ENCODE peak calls at places on chromosomes 4 and X, in four cellular contexts. P, C, G and L are unnamed samples.

GRCh38 chrX:20300822-20301221 is 34.1 kb upstream of the RPS6KA3 start:
- DNase-seq in P (no peak), C (no peak), G (no peak), L (no peak)

GRCh38 chr4:70746179-70746839 is 24.5 kb downstream of the RUFY3 start:
- DNase-seq in P (no peak), C (no peak), G (no peak), L (no peak)

GRCh38 chr4:145956288-145956890 is 17.8 kb upstream of the ZNF827 start:
- DNase-seq in P (peak), C (peak), G (peak), L (no peak)

GRCh38 chrX:41491267-41492004 is 44.3 kb downstream of the NYX start:
- DNase-seq in P (no peak), C (peak), G (no peak), L (no peak)

GRCh38 chr4:3318561-3319021 is 25.8 kb downstream of the RGS12 start:
- DNase-seq in P (no peak), C (no peak), G (no peak), L (no peak)

GRCh38 chr4:22115262-22115661 is 166.7 kb upstream of the KCNIP4 start:
- DNase-seq in P (no peak), C (no peak), G (no peak), L (no peak)

GRCh38 chr4:145734051-145734450 is 54.1 kb downstream of the C4orf51 start:
- DNase-seq in P (no peak), C (no peak), G (no peak), L (no peak)

GRCh38 chr4:6989331-6989923 is 53.7 kb upstream of the TADA2B start:
- DNase-seq in P (no peak), C (no peak), G (no peak), L (no peak)

GRCh38 chr4:118282692-118283091 is 70.1 kb downstream of the PRSS12 start:
- DNase-seq in P (no peak), C (peak), G (no peak), L (no peak)

GRCh38 chrX:118216488-118216887 is 99.9 kb upstream of the KLHL13 start:
- DNase-seq in P (no peak), C (no peak), G (no peak), L (no peak)

GRCh38 chr4:86935833-86936721 is 1.3 kb downstream of the AFF1 start:
- DNase-seq in P (peak), C (peak), G (peak), L (peak)

GRCh38 chr4:80036949-80037348 is 36.1 kb downstream of the ANTXR2 start:
- DNase-seq in P (no peak), C (peak), G (peak), L (no peak)

GRCh38 chrX:155966876-155967275 is 30.6 kb upstream of the IL9R start:
- DNase-seq in P (peak), C (no peak), G (no peak), L (no peak)

GRCh38 chrX:44507292-44507691 is 35.4 kb downstream of the FUNDC1 start:
- DNase-seq in P (no peak), C (no peak), G (no peak), L (no peak)